ENCODE peak calls at places on chromosomes 7 and 10, in five cellular contexts. J, C, A, R and I are unnamed samples.

GRCh38 chr7:98840604-98841508 is 29.0 kb downstream of the TMEM130 start:
- DNase-seq in C (no peak), J (no peak), A (no peak), R (no peak), I (no peak)

GRCh38 chr10:96835826-96836365 is 3.8 kb downstream of the LCOR start:
- DNase-seq in C (no peak), J (no peak), A (no peak), R (no peak), I (no peak)

GRCh38 chr10:53839437-53840039 is 961.5 kb downstream of the PCDH15 start:
- DNase-seq in J (no peak), A (no peak), R (peak), C (peak), I (no peak)

GRCh38 chr10:10591682-10592412 is 425.8 kb upstream of the CELF2 start:
- DNase-seq in J (no peak), C (no peak), A (no peak), R (no peak), I (no peak)

GRCh38 chr10:122276611-122277205 is 5.6 kb downstream of the BTBD16 start:
- DNase-seq in J (peak), C (no peak), A (peak), R (no peak), I (no peak)

GRCh38 chr10:43689618-43689954 is 40.9 kb upstream of the ZNF32 start:
- DNase-seq in C (no peak), A (peak), R (peak), J (peak), I (peak)

GRCh38 chr7:798921-799470 is 33.3 kb upstream of the SUN1 start:
- DNase-seq in R (no peak), C (no peak), J (no peak), A (no peak), I (no peak)

GRCh38 chr10:29703276-29703675 is 68.5 kb upstream of the SVIL start:
- DNase-seq in J (no peak), A (no peak), R (peak), C (no peak), I (no peak)

GRCh38 chr7:92790987-92791386 is 45.4 kb downstream of the CDK6 start:
- DNase-seq in A (no peak), J (no peak), R (no peak), C (no peak), I (no peak)

GRCh38 chr7:158582089-158582456 is 5.5 kb downstream of the PTPRN2 start:
- DNase-seq in J (no peak), C (no peak), R (no peak), A (no peak), I (no peak)

GRCh38 chr7:80186721-80187120 is 52.1 kb downstream of the GNAI1 start:
- DNase-seq in R (peak), J (no peak), C (no peak), A (no peak), I (no peak)

GRCh38 chr10:17671307-17671706 is 27.4 kb downstream of the STAM start:
- DNase-seq in J (no peak), C (no peak), R (no peak), A (no peak), I (no peak)

GRCh38 chr7:30873207-30873606 is 38.4 kb upstream of the AQP1 start:
- DNase-seq in C (no peak), A (no peak), R (no peak), J (no peak), I (no peak)

GRCh38 chr7:107372298-107372697 is 97.6 kb upstream of the GPR22 start:
- DNase-seq in J (no peak), A (no peak), R (no peak), C (no peak), I (no peak)

GRCh38 chr7:92833766-92834605 is 2.4 kb downstream of the CDK6 start:
- DNase-seq in C (no peak), A (peak), J (peak), R (peak), I (peak)

GRCh38 chr7:24718431-24718831 is 38.8 kb downstream of the GSDME start:
- DNase-seq in J (no peak), A (no peak), C (no peak), R (no peak), I (no peak)

GRCh38 chr7:1141651-1142050 is 18.3 kb downstream of the ZFAND2A start:
- DNase-seq in J (no peak), A (no peak), C (no peak), R (no peak), I (no peak)

GRCh38 chr10:88528196-88528595 is 54.9 kb downstream of the RNLS start:
- DNase-seq in A (no peak), J (no peak), R (no peak), C (no peak), I (no peak)

GRCh38 chr7:49643321-49643720 is 130.1 kb upstream of the VWC2 start:
- DNase-seq in R (no peak), J (no peak), A (no peak), C (no peak), I (no peak)

GRCh38 chr10:100534726-100535125 is 1.0 kb upstream of the HIF1AN start:
- DNase-seq in R (no peak), A (no peak), C (no peak), J (no peak), I (no peak)

GRCh38 chr10:132248455-132249231 is 59.1 kb downstream of the STK32C start:
- DNase-seq in A (peak), C (no peak), R (peak), J (peak), I (peak)

GRCh38 chr10:58293989-58294388 is 25.0 kb downstream of the CISD1 start:
- DNase-seq in A (no peak), J (no peak), R (no peak), C (no peak), I (no peak)

DNA sequence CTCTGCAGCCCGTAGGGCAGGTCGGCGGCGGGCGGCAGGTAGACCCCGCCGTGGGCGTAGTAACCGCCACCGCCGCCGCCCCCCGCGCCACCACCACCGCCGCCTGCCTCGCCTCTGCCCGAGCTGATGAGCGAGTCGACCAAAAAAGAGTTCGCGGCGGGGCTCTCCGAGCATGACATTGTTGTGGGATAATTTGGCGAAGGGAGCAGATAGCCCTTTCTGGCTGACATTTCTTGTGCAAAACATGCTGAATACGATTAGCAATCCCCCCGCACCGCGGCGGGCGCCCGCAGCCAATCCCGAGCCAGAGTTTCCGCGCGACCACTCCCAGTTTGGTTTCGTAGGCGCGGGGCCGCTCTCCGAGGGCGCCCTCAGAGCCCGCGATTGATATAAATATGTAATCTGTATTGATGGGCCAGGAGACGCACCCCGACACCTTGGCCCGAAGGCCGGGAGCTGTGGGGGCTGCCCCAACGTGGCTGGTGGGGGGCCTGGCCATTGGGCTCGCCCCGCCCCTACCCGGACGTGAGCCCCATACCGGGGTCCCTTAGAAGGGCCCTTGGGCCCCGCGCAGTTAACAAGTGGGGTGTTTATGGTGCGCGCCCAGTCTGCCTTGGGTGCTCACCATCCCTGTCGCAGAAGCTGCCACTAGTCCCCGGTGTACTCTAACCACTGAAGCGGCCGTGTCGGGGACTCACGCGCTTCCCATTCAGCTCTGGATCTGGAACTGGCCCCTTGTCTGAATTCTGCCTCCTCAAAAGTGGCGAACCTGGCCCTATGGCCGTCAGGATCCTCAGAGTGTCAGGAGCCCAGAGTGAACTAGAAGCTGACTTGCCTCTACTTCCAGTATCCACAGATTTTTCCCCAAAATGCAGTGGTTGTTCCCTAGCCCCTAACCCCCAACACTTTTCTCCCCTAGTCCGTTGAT is at the start of gene HOXA10:
- DNase-seq in C (no peak), J (no peak), A (no peak), R (no peak), I (no peak)
- H3K4me3 ChIP-seq in C (no peak), J (peak), A (no peak), R (no peak), I (peak)

GRCh38 chr7:21256310-21256877 is 171.5 kb upstream of the SP4 start:
- DNase-seq in A (no peak), J (peak), R (peak), C (no peak), I (no peak)

GRCh38 chr7:21260939-21261338 is 166.9 kb upstream of the SP4 start:
- DNase-seq in J (no peak), C (no peak), A (no peak), R (no peak), I (no peak)

GRCh38 chr7:21261627-21262564 is 166.0 kb upstream of the SP4 start:
- DNase-seq in A (peak), J (peak), C (no peak), R (peak), I (no peak)
- TF ChIP-seq REST in A (no peak), J (no peak), C (no peak), R (no peak), I (no peak)

DNA sequence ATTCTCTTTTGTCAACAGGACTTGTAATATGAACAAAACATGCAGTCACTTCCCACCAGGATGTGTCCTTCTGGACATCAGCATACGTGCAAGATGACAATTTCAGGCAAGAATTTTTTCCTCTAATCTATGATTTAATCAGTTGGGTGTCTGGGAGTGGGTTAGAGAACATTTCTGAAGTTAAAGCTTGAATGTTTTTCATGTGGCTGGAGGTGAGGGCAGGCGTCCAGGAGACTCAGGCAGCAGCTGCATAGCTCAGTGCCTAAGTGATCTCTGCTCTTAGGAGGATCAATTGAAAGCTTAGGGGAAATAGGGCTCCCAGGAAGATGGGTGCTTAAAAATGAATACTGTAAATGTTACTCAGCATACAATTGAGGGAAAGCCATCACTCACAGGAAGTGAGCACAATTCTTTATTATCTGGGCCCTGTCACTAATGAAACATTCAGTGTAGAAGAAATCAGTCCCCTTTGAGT is 457.6 kb upstream of the KLF6 start:
- DNase-seq in A (no peak), C (peak), J (no peak), R (no peak), I (no peak)
- H3K4me3 ChIP-seq in A (no peak), C (peak), J (no peak), R (peak), I (no peak)

GRCh38 chr7:149882264-149883048 is 8.7 kb downstream of the ATP6V0E2 start:
- DNase-seq in R (no peak), C (no peak), J (no peak), A (no peak), I (no peak)

GRCh38 chr7:149881328-149882263 is 7.8 kb downstream of the ATP6V0E2 start:
- DNase-seq in J (no peak), A (no peak), R (no peak), C (no peak), I (no peak)

GRCh38 chr7:149879271-149879711 is 5.5 kb downstream of the ATP6V0E2 start:
- DNase-seq in R (no peak), A (no peak), C (no peak), J (no peak), I (no peak)

GRCh38 chr7:149879801-149880738 is 6.3 kb downstream of the ATP6V0E2 start:
- DNase-seq in A (no peak), C (no peak), J (no peak), R (no peak), I (no peak)

DNA sequence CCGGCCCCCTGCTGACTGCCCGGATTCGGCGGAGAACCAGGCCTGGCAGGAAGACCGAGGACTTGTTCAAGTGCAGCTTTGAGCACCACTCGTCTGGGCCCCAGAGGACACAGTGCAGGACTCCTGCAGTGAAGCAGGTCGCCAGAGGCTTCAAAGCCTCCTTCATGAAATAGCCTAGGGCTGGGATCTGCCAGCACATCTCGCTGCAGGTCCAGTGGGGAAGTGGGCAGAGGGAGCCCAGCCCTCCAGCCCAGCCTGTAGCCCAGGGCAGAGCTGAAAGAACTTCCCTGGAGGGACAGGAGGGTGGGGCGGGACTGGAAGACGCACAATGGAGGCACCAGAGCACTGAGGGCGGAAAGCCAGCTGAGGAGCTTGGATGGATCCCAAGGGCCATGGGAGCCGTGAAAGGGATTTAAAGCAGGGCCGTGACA is 7.1 kb downstream of the ATP6V0E2 start:
- DNase-seq in J (no peak), A (no peak), R (no peak), C (no peak), I (no peak)
- TF ChIP-seq REST in J (no peak), A (no peak), R (no peak), C (no peak), I (no peak)

GRCh38 chr7:139367438-139368155 is 7.9 kb downstream of the LUC7L2 start:
- DNase-seq in C (no peak), A (no peak), R (no peak), J (no peak), I (no peak)
- H3K4me3 ChIP-seq in C (no peak), A (no peak), R (no peak), J (no peak), I (no peak)

GRCh38 chr7:14835399-14835798 is 67.2 kb downstream of the DGKB start:
- DNase-seq in J (no peak), R (no peak), A (no peak), C (no peak), I (no peak)

GRCh38 chr7:14834456-14834855 is 68.1 kb downstream of the DGKB start:
- DNase-seq in J (no peak), A (no peak), R (no peak), C (no peak), I (no peak)

GRCh38 chr7:14834888-14835287 is 67.7 kb downstream of the DGKB start:
- DNase-seq in A (no peak), R (no peak), J (no peak), C (no peak), I (no peak)

GRCh38 chr7:14836006-14836405 is 66.5 kb downstream of the DGKB start:
- DNase-seq in J (no peak), R (no peak), C (no peak), A (no peak), I (no peak)

DNA sequence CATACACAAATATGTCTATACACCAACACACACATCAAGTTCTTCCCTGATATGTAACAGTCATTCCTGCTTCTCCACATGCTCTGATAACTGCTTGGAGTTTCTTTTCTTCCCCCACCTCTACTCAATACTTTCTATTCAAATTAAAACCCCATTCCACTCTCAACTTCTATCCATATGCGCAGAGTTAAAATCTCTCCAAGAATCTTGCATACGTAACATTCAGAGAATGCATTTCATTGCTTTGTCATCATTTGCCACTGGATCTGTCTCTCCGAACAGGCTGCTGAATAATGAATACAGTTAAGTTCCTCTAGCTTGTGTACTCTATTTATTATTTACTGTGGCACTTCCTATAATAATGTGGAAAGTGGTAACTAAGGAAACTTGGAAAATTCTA is 68.8 kb downstream of the DGKB start:
- DNase-seq in A (no peak), C (no peak), J (no peak), R (no peak), I (no peak)
- TF ChIP-seq REST in A (no peak), C (no peak), J (no peak), R (no peak), I (no peak)

GRCh38 chr7:134548877-134549276 is at the start of gene AKR1B15:
- DNase-seq in C (no peak), J (peak), A (no peak), R (no peak), I (no peak)

GRCh38 chr7:134545918-134546317 is 3.0 kb upstream of the AKR1B15 start:
- DNase-seq in C (no peak), R (no peak), J (no peak), A (no peak), I (no peak)

GRCh38 chr7:134546903-134547737 is 1.8 kb upstream of the AKR1B15 start:
- DNase-seq in J (peak), R (peak), C (peak), A (peak), I (peak)

GRCh38 chr7:134549366-134549765 is 456 bp downstream of the AKR1B15 start:
- DNase-seq in R (no peak), C (no peak), J (no peak), A (no peak), I (no peak)

GRCh38 chr7:134547738-134548054 is 1.2 kb upstream of the AKR1B15 start:
- DNase-seq in R (no peak), C (no peak), A (no peak), J (peak), I (no peak)
- H3K4me3 ChIP-seq in R (peak), C (peak), A (no peak), J (peak), I (no peak)